ENCODE peak calls at places on chromosomes 12 and 14, in eight cellular contexts. A is breast epithelium, D is psoas muscle, N is IMR-90, P is WERI-Rb-1, B is cardiac muscle cell, Y is neural progenitor cell, V is HCT116. F is an unnamed sample.

GRCh38 chr14:41461380-41461779 is 145.3 kb upstream of the LRFN5 start:
- DNase-seq in N (no peak), D (no peak), P (no peak), Y (no peak), A (no peak), V (no peak), B (no peak), F (no peak)

GRCh38 chr12:121456551-121456950 is 56.6 kb downstream of the RNF34 start:
- DNase-seq in V (no peak), B (no peak), Y (no peak), A (no peak), P (no peak), N (no peak), D (no peak), F (no peak)

GRCh38 chr12:113899844-113900471 is 66.2 kb downstream of the RBM19 start:
- DNase-seq in P (no peak), B (no peak), V (no peak), N (no peak), Y (peak; percentile 71), A (peak; percentile 26), D (no peak), F (no peak)

GRCh38 chr14:101363880-101364391 is 197.4 kb upstream of the DIO3 start:
- DNase-seq in D (no peak), P (no peak), N (no peak), B (no peak), Y (no peak), A (peak; percentile 15), V (no peak), F (no peak)

GRCh38 chr14:71289536-71289935 is 382.3 kb downstream of the PCNX1 start:
- DNase-seq in D (no peak), Y (no peak), P (no peak), B (no peak), N (no peak), V (no peak), A (no peak), F (no peak)

GRCh38 chr14:95828649-95829265 is 47.9 kb upstream of the TUNAR start:
- DNase-seq in P (no peak), D (no peak), N (no peak), Y (no peak), A (no peak), B (no peak), V (no peak), F (no peak)

GRCh38 chr12:77228376-77228775 is 163.0 kb upstream of the E2F7 start:
- DNase-seq in Y (no peak), V (no peak), A (no peak), N (no peak), B (no peak), D (no peak), P (no peak), F (no peak)

GRCh38 chr14:104970231-104971068 is 7.7 kb downstream of the AHNAK2 start:
- DNase-seq in N (peak; percentile 81), P (peak; percentile 26), Y (peak; percentile 48), A (no peak), D (peak; percentile 85), V (peak; percentile 56), B (peak; percentile 77), F (no peak)

GRCh38 chr12:100984821-100985220 is 190.2 kb downstream of the ANO4 start:
- DNase-seq in P (no peak), V (no peak), A (no peak), Y (no peak), B (no peak), D (no peak), N (no peak), F (no peak)

GRCh38 chr12:100988278-100988625 is 193.7 kb downstream of the ANO4 start:
- DNase-seq in V (no peak), D (no peak), P (no peak), B (no peak), Y (peak; percentile 29), A (no peak), N (no peak), F (no peak)

GRCh38 chr12:100986595-100987547 is 192.3 kb downstream of the ANO4 start:
- DNase-seq in A (no peak), P (no peak), B (no peak), D (no peak), N (peak; percentile 63), V (no peak), Y (peak; percentile 61), F (no peak)

GRCh38 chr12:100991059-100991562 is 196.5 kb downstream of the ANO4 start:
- DNase-seq in B (no peak), N (no peak), A (no peak), Y (no peak), P (no peak), V (no peak), D (no peak), F (no peak)

DNA sequence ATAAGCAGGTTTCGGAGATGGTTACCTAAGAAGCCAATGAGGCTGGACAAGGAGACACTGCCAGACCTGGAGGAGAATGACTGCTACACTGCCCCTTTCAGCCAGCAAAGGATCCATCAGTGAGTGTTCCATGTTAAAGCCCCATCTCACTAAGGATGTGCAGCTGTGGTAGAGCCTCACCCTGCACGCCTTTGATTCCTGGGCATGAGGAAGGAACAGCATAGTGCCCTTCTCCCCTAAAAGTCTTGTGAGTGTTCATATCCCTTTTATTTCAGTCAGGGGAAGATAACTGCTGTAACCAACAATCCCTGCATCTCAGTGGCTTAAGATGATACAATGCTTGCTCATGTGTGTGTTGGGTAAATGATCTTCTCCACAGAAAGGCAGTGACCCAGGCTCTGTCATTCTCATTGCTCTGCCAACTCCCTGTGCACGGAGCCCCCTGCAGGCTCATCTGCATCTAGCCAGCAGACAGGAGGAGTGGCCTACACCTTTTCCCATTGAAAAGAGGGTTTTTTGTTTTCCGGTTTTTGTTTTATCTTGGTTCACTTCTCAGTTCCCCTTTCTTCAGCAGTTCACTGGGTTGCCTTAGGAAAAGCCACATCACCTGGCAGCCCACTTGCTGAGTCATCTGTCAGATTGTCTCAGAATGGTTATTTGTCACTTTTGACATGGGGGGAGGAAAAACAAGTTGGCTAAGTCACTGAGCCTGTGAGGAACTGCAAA is 193.1 kb downstream of the ANO4 start:
- DNase-seq in A (no peak), P (peak; percentile 53), B (peak; percentile 54), Y (peak; percentile 77), N (peak; percentile 70), D (peak; percentile 11), V (peak; percentile 19), F (no peak)
- TF ChIP-seq CTCF in A (no peak), P (peak; percentile 75), B (peak; percentile 58), Y (peak; percentile 59), N (peak; percentile 55), D (no peak), V (peak; percentile 43), F (no peak)

GRCh38 chr12:110579239-110579888 is 3.8 kb downstream of the PPTC7 start:
- DNase-seq in N (no peak), D (no peak), P (no peak), A (no peak), Y (no peak), B (no peak), V (no peak), F (no peak)

GRCh38 chr12:110579889-110580253 is 3.2 kb downstream of the PPTC7 start:
- DNase-seq in B (no peak), N (no peak), V (no peak), Y (no peak), A (no peak), D (no peak), P (no peak), F (no peak)

GRCh38 chr12:110576504-110576903 is 6.6 kb downstream of the PPTC7 start:
- DNase-seq in Y (no peak), D (no peak), P (no peak), N (no peak), V (no peak), B (no peak), A (no peak), F (no peak)

GRCh38 chr12:110578522-110579238 is 4.4 kb downstream of the PPTC7 start:
- DNase-seq in P (no peak), Y (no peak), D (no peak), A (no peak), N (no peak), B (no peak), V (peak; percentile 88), F (no peak)

DNA sequence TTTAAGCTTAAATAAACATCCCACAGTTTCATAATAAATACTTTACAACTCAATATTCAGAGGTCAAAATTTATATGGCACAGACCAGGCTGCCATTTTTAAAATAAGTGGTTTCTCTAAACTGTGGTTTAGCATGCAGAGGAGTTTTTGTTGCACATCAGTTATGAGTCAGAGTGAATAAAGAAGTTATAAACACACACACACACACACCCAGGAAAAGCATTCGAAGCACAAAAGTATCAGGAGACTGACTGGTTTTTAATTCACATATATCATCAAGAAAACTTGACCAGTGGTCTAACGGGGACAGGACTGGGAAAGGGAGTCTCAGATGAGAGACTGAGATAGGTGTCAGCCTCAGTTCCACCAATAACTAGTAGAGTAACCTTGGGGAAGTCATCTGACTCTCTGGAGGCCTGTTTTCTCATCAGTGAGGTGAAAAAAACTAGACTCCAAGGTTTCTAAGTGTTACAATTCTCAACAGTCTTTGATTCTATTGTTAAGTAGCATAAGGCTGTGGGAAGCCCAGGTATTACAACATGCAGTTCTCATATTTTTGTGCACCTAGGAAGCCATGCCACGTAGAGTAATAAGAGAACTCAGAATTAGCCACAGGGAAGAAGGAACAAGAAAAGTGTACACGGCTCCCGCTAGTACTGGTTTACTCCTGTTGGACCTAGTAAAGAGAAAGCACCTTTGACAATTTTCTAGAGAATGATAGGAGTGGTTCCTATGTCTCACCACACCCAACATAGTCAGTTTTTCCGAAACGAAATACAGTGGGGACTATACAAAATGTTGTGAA is 5.2 kb downstream of the PPTC7 start:
- DNase-seq in Y (no peak), A (no peak), B (peak; percentile 65), N (peak; percentile 88), P (no peak), V (peak; percentile 97), D (no peak), F (no peak)
- H3K27ac ChIP-seq in Y (no peak overlapping the region), A (peak overlapping the region; percentile 86), B (peak overlapping the region; percentile 49), N (peak overlapping the region; percentile 92), P (no peak overlapping the region), V (peak overlapping the region; percentile 89), D (peak overlapping the region; percentile 97), F (no peak overlapping the region)

GRCh38 chr14:59200214-59200613 is 11.7 kb downstream of the DAAM1 start:
- DNase-seq in B (no peak), V (no peak), Y (no peak), A (no peak), D (no peak), P (no peak), N (no peak), F (no peak)

GRCh38 chr14:59197695-59198262 is 9.3 kb downstream of the DAAM1 start:
- DNase-seq in N (no peak), P (no peak), D (no peak), V (no peak), Y (no peak), B (peak; percentile 51), A (no peak), F (no peak)

GRCh38 chr14:59199614-59200013 is 11.1 kb downstream of the DAAM1 start:
- DNase-seq in N (no peak), V (no peak), A (no peak), P (no peak), B (no peak), Y (no peak), D (no peak), F (no peak)

GRCh38 chr14:59202031-59202430 is 13.6 kb downstream of the DAAM1 start:
- DNase-seq in A (no peak), B (no peak), P (no peak), Y (no peak), N (no peak), V (no peak), D (no peak), F (no peak)

GRCh38 chr14:59199205-59199604 is 10.7 kb downstream of the DAAM1 start:
- DNase-seq in N (no peak), Y (no peak), B (no peak), D (no peak), V (no peak), A (no peak), P (peak; percentile 49), F (no peak)
- TF ChIP-seq CTCF in N (peak; percentile 6), Y (no peak), B (peak; percentile 17), D (no peak), V (no peak), A (no peak), P (peak; percentile 20), F (no peak)

GRCh38 chr12:26340649-26341048 is 145.3 kb downstream of the SSPN start:
- DNase-seq in D (no peak), N (no peak), A (no peak), P (no peak), V (no peak), B (peak; percentile 20), Y (no peak), F (no peak)
- H3K27ac ChIP-seq in D (no peak overlapping the region), N (no peak overlapping the region), A (no peak overlapping the region), P (no peak overlapping the region), V (no peak overlapping the region), B (no peak overlapping the region), Y (no peak overlapping the region), F (no peak overlapping the region)

F was measured in thoracic aorta.